ENCODE peak calls at places on chromosomes 2 and 18, in six cellular contexts. N is IMR-90, Q is DND-41, V is PC-3, A is HCT116, W is fibroblast of lung. H is an unnamed sample.

GRCh38 chr2:1654696-1655374 is 89.5 kb downstream of the PXDN start:
- DNase-seq in A (no peak), N (no peak), W (no peak), V (no peak), Q (no peak), H (peak)

GRCh38 chr18:65934874-65935273 is 184.1 kb downstream of the CDH7 start:
- DNase-seq in A (no peak), Q (no peak), V (no peak), W (no peak), N (no peak), H (no peak)

GRCh38 chr2:202488671-202489070 is 112.5 kb downstream of the BMPR2 start:
- DNase-seq in W (no peak), A (no peak), N (no peak), V (no peak), Q (no peak), H (no peak)

GRCh38 chr2:188316791-188317423 is 25.2 kb downstream of the GULP1 start:
- DNase-seq in Q (no peak), V (no peak), A (no peak), N (no peak), W (no peak), H (no peak)

GRCh38 chr18:14962626-14963025 is 214.7 kb downstream of the ANKRD30B start:
- DNase-seq in N (no peak), V (no peak), W (no peak), Q (no peak), A (no peak), H (no peak)

GRCh38 chr2:10935953-10936942 is 24.5 kb downstream of the KCNF1 start:
- DNase-seq in A (peak), Q (no peak), N (peak), V (peak), W (peak), H (peak)

GRCh38 chr2:8244634-8245033 is 437.2 kb upstream of the ID2 start:
- DNase-seq in V (no peak), W (no peak), Q (no peak), N (no peak), A (no peak), H (no peak)

GRCh38 chr18:59026364-59026763 is 113.3 kb upstream of the SEC11C start:
- DNase-seq in V (no peak), Q (no peak), A (no peak), W (no peak), N (no peak), H (no peak)

GRCh38 chr2:167196461-167197252 is 308.4 kb downstream of the XIRP2 start:
- DNase-seq in N (peak), A (no peak), Q (peak), V (peak), W (peak), H (peak)

GRCh38 chr2:167188596-167188967 is 300.3 kb downstream of the XIRP2 start:
- DNase-seq in Q (no peak), V (no peak), N (no peak), A (no peak), W (peak), H (no peak)

GRCh38 chr2:167191588-167191987 is 303.3 kb downstream of the XIRP2 start:
- DNase-seq in V (peak), N (peak), A (no peak), Q (no peak), W (peak), H (peak)

GRCh38 chr2:167190053-167190452 is 301.8 kb downstream of the XIRP2 start:
- DNase-seq in A (no peak), Q (no peak), V (peak), N (no peak), W (peak), H (peak)

GRCh38 chr2:167192833-167193232 is 304.6 kb downstream of the XIRP2 start:
- DNase-seq in V (peak), W (peak), N (peak), Q (no peak), A (no peak), H (peak)
- H3K27ac ChIP-seq in V (peak), W (peak), N (no peak), Q (no peak), A (no peak), H (peak)

DNA sequence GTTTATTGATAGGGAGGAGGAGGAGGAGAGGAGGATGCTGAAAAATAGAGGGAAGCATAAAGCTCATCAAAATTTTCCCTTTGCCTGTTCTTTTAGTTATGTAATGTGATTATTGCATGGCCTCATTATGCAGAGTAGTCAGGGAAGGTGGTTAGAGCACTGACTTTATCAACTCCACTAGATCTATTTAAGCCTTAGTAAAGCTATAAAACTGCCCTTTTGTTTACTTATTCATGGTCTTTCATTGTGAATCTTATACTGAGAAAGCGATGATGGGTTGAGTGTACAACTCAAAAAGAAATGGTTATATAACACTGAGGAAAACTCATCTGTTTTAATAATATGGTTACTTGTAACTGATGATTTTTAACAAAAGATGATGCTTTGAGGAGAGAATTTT is 81.7 kb downstream of the MAP4K4 start:
- DNase-seq in W (no peak), A (no peak), Q (no peak), N (no peak), V (peak), H (no peak)
- H3K4me2 ChIP-seq in W (no peak), A (no peak), Q (no peak), N (no peak), V (no peak), H (no peak)

GRCh38 chr2:240962371-240963064 is 35.9 kb upstream of the SNED1 start:
- DNase-seq in W (no peak), N (no peak), Q (peak), V (no peak), A (no peak), H (peak)

GRCh38 chr2:240959941-240960308 is 38.5 kb upstream of the SNED1 start:
- DNase-seq in W (no peak), Q (peak), A (no peak), N (no peak), V (no peak), H (no peak)

GRCh38 chr2:240961878-240962277 is 36.5 kb upstream of the SNED1 start:
- DNase-seq in Q (peak), N (no peak), W (no peak), A (no peak), V (no peak), H (no peak)

GRCh38 chr2:240960309-240960962 is 38.0 kb upstream of the SNED1 start:
- DNase-seq in V (no peak), W (no peak), A (no peak), Q (peak), N (peak), H (no peak)

GRCh38 chr2:240960963-240961876 is 37.2 kb upstream of the SNED1 start:
- DNase-seq in N (no peak), Q (peak), V (no peak), A (no peak), W (no peak), H (no peak)
- H3K9ac ChIP-seq in N (no peak), Q (no peak), V (no peak), A (no peak), W (no peak), H (no peak)

DNA sequence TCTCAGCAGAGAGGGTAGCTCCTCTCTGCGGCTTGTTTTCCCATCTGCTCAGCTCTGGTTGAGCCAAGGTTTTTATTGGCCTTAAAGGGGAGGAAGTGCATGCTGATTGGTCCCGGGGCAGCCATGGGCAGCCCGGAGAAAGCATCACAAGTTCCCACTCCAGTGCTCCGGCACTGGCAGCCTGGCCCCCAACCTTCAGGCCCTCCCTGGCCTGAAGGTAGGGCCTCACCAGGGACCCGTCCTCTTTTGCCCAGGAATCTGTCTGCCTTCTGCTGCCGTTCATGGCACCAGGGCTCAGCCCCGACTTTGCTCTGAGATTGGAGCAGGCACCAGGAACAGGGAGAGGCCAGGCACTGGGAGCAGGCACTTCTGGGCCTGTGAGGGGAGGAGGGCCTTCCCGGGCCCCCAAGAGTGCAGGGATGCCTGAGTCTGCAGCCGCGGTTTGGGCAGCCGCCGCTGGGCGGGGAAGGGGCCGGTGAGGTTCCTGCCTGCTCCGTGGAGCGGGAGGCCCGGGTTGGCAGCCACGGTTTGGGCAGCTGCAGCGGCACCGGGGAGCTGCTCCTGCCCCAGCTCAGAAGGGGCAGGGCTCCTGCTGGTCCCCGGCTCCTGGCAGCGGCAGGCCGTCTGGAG is 17.5 kb upstream of the ILKAP start:
- DNase-seq in Q (no peak), A (no peak), W (peak), N (no peak), V (no peak), H (no peak)
- H3K27ac ChIP-seq in Q (no peak), A (no peak), W (no peak), N (no peak), V (no peak), H (no peak)